ENCODE peak calls at places on chromosomes 11 and 22, in seven cellular contexts. One of them, this sample, is unnamed.

GRCh38 chr11:8083088-8083395 is 2.0 kb downstream of the TUB start:
- DNase-seq in H1: no peak
- DNase-seq in tibial nerve: no peak
- DNase-seq in spleen: peak; percentile 61
- DNase-seq in CD8-positive, alpha-beta T cell: no peak
- DNase-seq in tibial artery: no peak
- DNase-seq in uterus: no peak
- DNase-seq in this sample: no peak

GRCh38 chr11:126914941-126915340 is 85.6 kb downstream of the KIRREL3 start:
- DNase-seq in H1: no peak
- DNase-seq in tibial nerve: no peak
- DNase-seq in spleen: no peak
- DNase-seq in CD8-positive, alpha-beta T cell: no peak
- DNase-seq in tibial artery: no peak
- DNase-seq in uterus: no peak
- DNase-seq in this sample: no peak

GRCh38 chr22:50045211-50046018 is 12.7 kb downstream of the TTLL8 start:
- DNase-seq in H1: no peak
- DNase-seq in tibial nerve: no peak
- DNase-seq in spleen: no peak
- DNase-seq in CD8-positive, alpha-beta T cell: no peak
- DNase-seq in tibial artery: no peak
- DNase-seq in uterus: no peak
- DNase-seq in this sample: no peak

GRCh38 chr11:66915046-66915832 is 42.9 kb downstream of the PC start:
- DNase-seq in H1: no peak
- DNase-seq in tibial nerve: no peak
- DNase-seq in spleen: no peak
- DNase-seq in CD8-positive, alpha-beta T cell: no peak
- DNase-seq in tibial artery: no peak
- DNase-seq in uterus: no peak
- DNase-seq in this sample: no peak

GRCh38 chr11:34189191-34189590 is 83.8 kb downstream of the NAT10 start:
- DNase-seq in H1: no peak
- DNase-seq in tibial nerve: no peak
- DNase-seq in spleen: no peak
- DNase-seq in CD8-positive, alpha-beta T cell: no peak
- DNase-seq in tibial artery: no peak
- DNase-seq in uterus: no peak
- DNase-seq in this sample: no peak

GRCh38 chr11:119417726-119418540 is 5.0 kb downstream of the THY1 start:
- DNase-seq in H1: no peak
- DNase-seq in tibial nerve: no peak
- DNase-seq in spleen: no peak
- DNase-seq in CD8-positive, alpha-beta T cell: no peak
- DNase-seq in tibial artery: peak; percentile 76
- DNase-seq in uterus: peak; percentile 39
- DNase-seq in this sample: no peak

GRCh38 chr22:48709976-48710375 is 1117.7 kb downstream of the BRD1 start:
- DNase-seq in H1: no peak
- DNase-seq in tibial nerve: no peak
- DNase-seq in spleen: peak; percentile 59
- DNase-seq in CD8-positive, alpha-beta T cell: no peak
- DNase-seq in tibial artery: peak; percentile 37
- DNase-seq in uterus: no peak
- DNase-seq in this sample: no peak

GRCh38 chr11:37450613-37451012 is 852.6 kb upstream of the RAG2 start:
- DNase-seq in H1: no peak
- DNase-seq in tibial nerve: no peak
- DNase-seq in spleen: no peak
- DNase-seq in CD8-positive, alpha-beta T cell: no peak
- DNase-seq in tibial artery: no peak
- DNase-seq in uterus: no peak
- DNase-seq in this sample: no peak

GRCh38 chr11:114085965-114086364 is 26.5 kb downstream of the ZBTB16 start:
- DNase-seq in H1: no peak
- DNase-seq in tibial nerve: no peak
- DNase-seq in spleen: no peak
- DNase-seq in CD8-positive, alpha-beta T cell: no peak
- DNase-seq in tibial artery: no peak
- DNase-seq in uterus: no peak
- DNase-seq in this sample: no peak

GRCh38 chr11:116689413-116690127 is 83.2 kb downstream of the BUD13 start:
- DNase-seq in H1: no peak
- DNase-seq in tibial nerve: no peak
- DNase-seq in spleen: peak; percentile 54
- DNase-seq in CD8-positive, alpha-beta T cell: no peak
- DNase-seq in tibial artery: no peak
- DNase-seq in uterus: peak; percentile 3
- DNase-seq in this sample: no peak

GRCh38 chr11:18668131-18668530 is 30.4 kb upstream of the TMEM86A start:
- DNase-seq in H1: no peak
- DNase-seq in tibial nerve: no peak
- DNase-seq in spleen: no peak
- DNase-seq in CD8-positive, alpha-beta T cell: no peak
- DNase-seq in tibial artery: no peak
- DNase-seq in uterus: no peak
- DNase-seq in this sample: no peak

GRCh38 chr11:3340025-3340424 is 38.9 kb downstream of the ZNF195 start:
- DNase-seq in H1: no peak
- DNase-seq in tibial nerve: no peak
- DNase-seq in spleen: no peak
- DNase-seq in CD8-positive, alpha-beta T cell: no peak
- DNase-seq in tibial artery: no peak
- DNase-seq in uterus: no peak
- DNase-seq in this sample: no peak

GRCh38 chr22:20756846-20757245 is 17.1 kb upstream of the SERPIND1 start:
- DNase-seq in H1: no peak
- DNase-seq in tibial nerve: no peak
- DNase-seq in spleen: no peak
- DNase-seq in CD8-positive, alpha-beta T cell: no peak
- DNase-seq in tibial artery: no peak
- DNase-seq in uterus: no peak
- DNase-seq in this sample: no peak

GRCh38 chr22:20761536-20761935 is 12.4 kb upstream of the SERPIND1 start:
- DNase-seq in H1: no peak
- DNase-seq in tibial nerve: no peak
- DNase-seq in spleen: no peak
- DNase-seq in CD8-positive, alpha-beta T cell: no peak
- DNase-seq in tibial artery: no peak
- DNase-seq in uterus: no peak
- DNase-seq in this sample: no peak

GRCh38 chr22:20762233-20762796 is 11.6 kb upstream of the SERPIND1 start:
- DNase-seq in H1: no peak
- DNase-seq in tibial nerve: no peak
- DNase-seq in spleen: no peak
- DNase-seq in CD8-positive, alpha-beta T cell: no peak
- DNase-seq in tibial artery: no peak
- DNase-seq in uterus: no peak
- DNase-seq in this sample: no peak

GRCh38 chr22:20758688-20759087 is 15.2 kb upstream of the SERPIND1 start:
- DNase-seq in H1: no peak
- DNase-seq in tibial nerve: no peak
- DNase-seq in spleen: no peak
- DNase-seq in CD8-positive, alpha-beta T cell: no peak
- DNase-seq in tibial artery: no peak
- DNase-seq in uterus: no peak
- DNase-seq in this sample: no peak

DNA sequence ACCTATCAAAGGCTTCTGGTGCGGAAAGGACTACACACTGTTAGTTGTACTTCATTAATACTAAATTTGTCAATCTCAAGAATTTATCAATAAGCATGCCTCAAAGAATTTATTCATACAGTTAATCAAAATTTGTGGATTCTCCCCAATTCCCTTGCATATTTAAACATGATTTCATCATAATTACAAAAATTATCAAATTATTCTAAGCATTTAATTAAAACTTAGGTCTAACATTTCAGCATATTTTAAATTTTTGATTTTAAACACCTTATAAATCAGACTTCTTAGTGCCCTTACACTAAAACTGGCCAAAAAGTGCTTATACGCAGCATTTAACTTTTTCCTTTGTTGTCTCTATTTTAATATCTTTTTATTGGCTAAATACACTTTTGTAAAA is 13.8 kb upstream of the SERPIND1 start:
- DNase-seq in H1: no peak
- DNase-seq in tibial nerve: no peak
- DNase-seq in spleen: no peak
- DNase-seq in CD8-positive, alpha-beta T cell: no peak
- DNase-seq in tibial artery: no peak
- DNase-seq in uterus: no peak
- DNase-seq in this sample: no peak
- H3K4me3 ChIP-seq in H1: no peak overlapping the region
- H3K4me3 ChIP-seq in tibial nerve: no peak overlapping the region
- H3K4me3 ChIP-seq in spleen: no peak overlapping the region
- H3K4me3 ChIP-seq in CD8-positive, alpha-beta T cell: no peak overlapping the region
- H3K4me3 ChIP-seq in tibial artery: no peak overlapping the region
- H3K4me3 ChIP-seq in uterus: no peak overlapping the region
- H3K4me3 ChIP-seq in this sample: no peak overlapping the region

GRCh38 chr11:65571940-65572339 is 398 bp upstream of the FAM89B start:
- DNase-seq in H1: no peak
- DNase-seq in tibial nerve: no peak
- DNase-seq in spleen: no peak
- DNase-seq in CD8-positive, alpha-beta T cell: no peak
- DNase-seq in tibial artery: no peak
- DNase-seq in uterus: no peak
- DNase-seq in this sample: no peak
- H3K4me1 ChIP-seq in H1: peaks cover 23% of the 10 kb centered on the region
- H3K4me1 ChIP-seq in tibial nerve: peaks cover 62% of the 10 kb centered on the region
- H3K4me1 ChIP-seq in spleen: peaks cover 56% of the 10 kb centered on the region
- H3K4me1 ChIP-seq in CD8-positive, alpha-beta T cell: peaks cover 67% of the 10 kb centered on the region
- H3K4me1 ChIP-seq in tibial artery: peaks cover 50% of the 10 kb centered on the region
- H3K4me1 ChIP-seq in uterus: peaks cover 12% of the 10 kb centered on the region
- H3K4me1 ChIP-seq in this sample: peaks cover 70% of the 10 kb centered on the region

DNA sequence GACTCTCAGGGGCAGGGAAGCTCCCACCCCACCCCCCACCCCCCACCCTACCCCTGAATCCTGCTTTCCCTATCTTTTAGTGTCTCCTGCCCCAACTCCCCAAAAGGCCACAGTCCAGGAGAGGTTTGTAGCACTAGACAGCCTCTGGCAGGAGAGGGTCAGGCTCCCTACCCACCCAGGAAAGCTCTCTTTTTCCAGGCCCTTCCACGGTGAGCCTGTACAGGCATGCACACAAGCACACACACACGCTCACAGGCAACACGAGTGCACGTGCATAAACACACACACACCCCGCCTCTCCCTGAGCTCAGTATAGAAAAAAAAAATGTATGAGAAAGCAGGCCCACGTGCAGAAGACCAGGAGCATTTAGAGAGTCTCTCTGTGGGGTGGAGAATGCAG is 414.0 kb downstream of the MN1 start:
- DNase-seq in H1: no peak
- DNase-seq in tibial nerve: no peak
- DNase-seq in spleen: no peak
- DNase-seq in CD8-positive, alpha-beta T cell: no peak
- DNase-seq in tibial artery: no peak
- DNase-seq in uterus: no peak
- DNase-seq in this sample: no peak
- H3K4me3 ChIP-seq in H1: no peak overlapping the region
- H3K4me3 ChIP-seq in tibial nerve: no peak overlapping the region
- H3K4me3 ChIP-seq in spleen: no peak overlapping the region
- H3K4me3 ChIP-seq in CD8-positive, alpha-beta T cell: no peak overlapping the region
- H3K4me3 ChIP-seq in tibial artery: no peak overlapping the region
- H3K4me3 ChIP-seq in uterus: no peak overlapping the region
- H3K4me3 ChIP-seq in this sample: no peak overlapping the region

DNA sequence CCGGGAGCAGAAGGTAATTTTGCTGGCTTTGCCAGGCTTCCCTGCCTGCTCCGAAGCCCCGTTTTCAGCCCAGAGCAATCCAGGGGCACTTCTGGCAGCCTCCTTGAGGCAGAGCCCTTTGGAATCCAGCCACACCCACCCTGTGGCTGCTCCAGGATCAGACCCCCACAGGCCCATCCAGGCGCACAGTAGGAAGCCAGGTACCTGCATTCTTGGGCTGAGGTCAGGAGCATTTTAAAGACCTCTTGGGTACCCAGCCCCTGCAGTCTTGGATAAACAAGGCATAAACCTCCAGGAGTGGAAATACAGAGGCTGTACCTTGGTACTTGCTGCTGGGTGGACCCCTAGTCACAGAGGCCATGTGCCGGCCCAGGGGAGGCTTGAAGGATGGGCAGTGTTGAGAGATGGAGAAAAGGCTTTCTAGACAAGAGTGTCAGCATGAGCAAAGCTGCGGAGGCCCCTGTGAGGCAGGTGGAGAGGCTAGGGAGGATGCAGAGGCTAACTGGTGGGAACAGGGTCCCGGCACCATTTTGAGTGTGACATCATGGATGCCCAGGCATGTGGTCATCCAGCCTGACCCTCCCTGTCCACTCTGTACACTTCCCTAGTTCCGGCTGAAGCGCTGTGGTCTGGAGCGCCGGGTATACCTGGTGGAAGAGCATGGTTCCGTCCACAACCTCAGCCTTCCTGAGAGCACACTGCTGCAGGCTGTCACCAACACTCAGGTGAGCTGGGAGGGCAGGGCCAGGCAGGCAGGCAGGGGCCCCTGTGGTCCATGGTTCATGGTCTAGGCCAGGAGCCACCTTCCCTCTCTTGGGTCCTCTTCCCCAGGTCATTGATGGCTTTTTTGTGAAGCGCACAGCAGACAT is 3.9 kb downstream of the MUS81 start:
- DNase-seq in H1: no peak
- DNase-seq in tibial nerve: no peak
- DNase-seq in spleen: peak; percentile 69
- DNase-seq in CD8-positive, alpha-beta T cell: no peak
- DNase-seq in tibial artery: no peak
- DNase-seq in uterus: peak; percentile 19
- DNase-seq in this sample: peak; percentile 3
- H3K4me1 ChIP-seq in H1: peaks cover 9% of the 10 kb centered on the region
- H3K4me1 ChIP-seq in tibial nerve: peaks cover 19% of the 10 kb centered on the region
- H3K4me1 ChIP-seq in spleen: peaks cover 15% of the 10 kb centered on the region
- H3K4me1 ChIP-seq in CD8-positive, alpha-beta T cell: peaks cover 13% of the 10 kb centered on the region
- H3K4me1 ChIP-seq in tibial artery: peaks cover 21% of the 10 kb centered on the region
- H3K4me1 ChIP-seq in uterus: peaks cover 7% of the 10 kb centered on the region
- H3K4me1 ChIP-seq in this sample: peaks cover 30% of the 10 kb centered on the region